ENCODE peak calls at places on chromosomes 4 and X, in five cellular contexts. One of them, this sample, is unnamed.

GRCh38 chrX:69197690-69198089 is 32.4 kb upstream of the PJA1 start:
- DNase-seq in cerebellar cortex: no peak
- DNase-seq in GM06990: no peak
- DNase-seq in NAMALWA: no peak
- DNase-seq in activated CD4-positive, alpha-beta T cell treated with anti-CD3 and anti-CD28 coated beads, Interleukin-2, amount 50 U/mL, for 1 hour: no peak
- DNase-seq in this sample: no peak

GRCh38 chrX:107559506-107559905 is 68.8 kb upstream of the PRPS1 start:
- DNase-seq in cerebellar cortex: no peak
- DNase-seq in GM06990: no peak
- DNase-seq in NAMALWA: no peak
- DNase-seq in activated CD4-positive, alpha-beta T cell treated with anti-CD3 and anti-CD28 coated beads, Interleukin-2, amount 50 U/mL, for 1 hour: no peak
- DNase-seq in this sample: no peak

GRCh38 chrX:476724-477075 is 90.0 kb upstream of the PPP2R3B start:
- DNase-seq in cerebellar cortex: no peak
- DNase-seq in GM06990: no peak
- DNase-seq in NAMALWA: no peak
- DNase-seq in activated CD4-positive, alpha-beta T cell treated with anti-CD3 and anti-CD28 coated beads, Interleukin-2, amount 50 U/mL, for 1 hour: no peak
- DNase-seq in this sample: no peak

GRCh38 chrX:105837227-105837626 is 14.9 kb downstream of the NRK start:
- DNase-seq in cerebellar cortex: peak
- DNase-seq in GM06990: no peak
- DNase-seq in NAMALWA: no peak
- DNase-seq in activated CD4-positive, alpha-beta T cell treated with anti-CD3 and anti-CD28 coated beads, Interleukin-2, amount 50 U/mL, for 1 hour: no peak
- DNase-seq in this sample: peak

GRCh38 chr4:80694178-80694577 is 336.3 kb upstream of the BMP3 start:
- DNase-seq in cerebellar cortex: no peak
- DNase-seq in GM06990: no peak
- DNase-seq in NAMALWA: no peak
- DNase-seq in activated CD4-positive, alpha-beta T cell treated with anti-CD3 and anti-CD28 coated beads, Interleukin-2, amount 50 U/mL, for 1 hour: no peak
- DNase-seq in this sample: no peak

GRCh38 chrX:100645106-100645505 is 1.1 kb downstream of the SRPX2 start:
- DNase-seq in cerebellar cortex: no peak
- DNase-seq in GM06990: no peak
- DNase-seq in NAMALWA: no peak
- DNase-seq in activated CD4-positive, alpha-beta T cell treated with anti-CD3 and anti-CD28 coated beads, Interleukin-2, amount 50 U/mL, for 1 hour: no peak
- DNase-seq in this sample: peak

GRCh38 chrX:129472116-129472515 is 51.2 kb downstream of the SMARCA1 start:
- DNase-seq in cerebellar cortex: no peak
- DNase-seq in GM06990: no peak
- DNase-seq in NAMALWA: no peak
- DNase-seq in activated CD4-positive, alpha-beta T cell treated with anti-CD3 and anti-CD28 coated beads, Interleukin-2, amount 50 U/mL, for 1 hour: no peak
- DNase-seq in this sample: no peak

GRCh38 chrX:16573781-16574180 is 76.2 kb upstream of the S100G start:
- DNase-seq in cerebellar cortex: no peak
- DNase-seq in GM06990: no peak
- DNase-seq in NAMALWA: no peak
- DNase-seq in activated CD4-positive, alpha-beta T cell treated with anti-CD3 and anti-CD28 coated beads, Interleukin-2, amount 50 U/mL, for 1 hour: no peak
- DNase-seq in this sample: no peak

GRCh38 chrX:153620576-153620975 is 21.6 kb upstream of the CCNQ start:
- DNase-seq in cerebellar cortex: no peak
- DNase-seq in GM06990: no peak
- DNase-seq in NAMALWA: no peak
- DNase-seq in activated CD4-positive, alpha-beta T cell treated with anti-CD3 and anti-CD28 coated beads, Interleukin-2, amount 50 U/mL, for 1 hour: no peak
- DNase-seq in this sample: no peak

GRCh38 chrX:17706676-17707075 is 30.6 kb upstream of the SCML1 start:
- DNase-seq in cerebellar cortex: no peak
- DNase-seq in GM06990: no peak
- DNase-seq in NAMALWA: no peak
- DNase-seq in activated CD4-positive, alpha-beta T cell treated with anti-CD3 and anti-CD28 coated beads, Interleukin-2, amount 50 U/mL, for 1 hour: no peak
- DNase-seq in this sample: no peak

GRCh38 chr4:127732623-127733199 is 2.5 kb downstream of the SLC25A31 start:
- DNase-seq in cerebellar cortex: peak
- DNase-seq in GM06990: peak
- DNase-seq in NAMALWA: peak
- DNase-seq in activated CD4-positive, alpha-beta T cell treated with anti-CD3 and anti-CD28 coated beads, Interleukin-2, amount 50 U/mL, for 1 hour: no peak
- DNase-seq in this sample: peak

GRCh38 chr4:138405934-138406567 is 163.9 kb upstream of the SLC7A11 start:
- DNase-seq in cerebellar cortex: no peak
- DNase-seq in GM06990: peak
- DNase-seq in NAMALWA: peak
- DNase-seq in activated CD4-positive, alpha-beta T cell treated with anti-CD3 and anti-CD28 coated beads, Interleukin-2, amount 50 U/mL, for 1 hour: no peak
- DNase-seq in this sample: no peak

GRCh38 chr4:147943159-147943638 is 211.3 kb downstream of the ARHGAP10 start:
- DNase-seq in cerebellar cortex: no peak
- DNase-seq in GM06990: peak
- DNase-seq in NAMALWA: no peak
- DNase-seq in activated CD4-positive, alpha-beta T cell treated with anti-CD3 and anti-CD28 coated beads, Interleukin-2, amount 50 U/mL, for 1 hour: no peak
- DNase-seq in this sample: no peak

GRCh38 chr4:54054501-54054900 is 9.9 kb downstream of the CHIC2 start:
- DNase-seq in cerebellar cortex: no peak
- DNase-seq in GM06990: no peak
- DNase-seq in NAMALWA: no peak
- DNase-seq in activated CD4-positive, alpha-beta T cell treated with anti-CD3 and anti-CD28 coated beads, Interleukin-2, amount 50 U/mL, for 1 hour: no peak
- DNase-seq in this sample: no peak

GRCh38 chrX:10608099-10608498 is 12.3 kb downstream of the MID1 start:
- DNase-seq in cerebellar cortex: no peak
- DNase-seq in GM06990: no peak
- DNase-seq in NAMALWA: no peak
- DNase-seq in activated CD4-positive, alpha-beta T cell treated with anti-CD3 and anti-CD28 coated beads, Interleukin-2, amount 50 U/mL, for 1 hour: no peak
- DNase-seq in this sample: no peak

GRCh38 chrX:115642304-115642703 is 81.3 kb downstream of the PLS3 start:
- DNase-seq in cerebellar cortex: peak
- DNase-seq in GM06990: no peak
- DNase-seq in NAMALWA: no peak
- DNase-seq in activated CD4-positive, alpha-beta T cell treated with anti-CD3 and anti-CD28 coated beads, Interleukin-2, amount 50 U/mL, for 1 hour: no peak
- DNase-seq in this sample: no peak

GRCh38 chr4:149409186-149410056 is 406.2 kb downstream of the IQCM start:
- DNase-seq in cerebellar cortex: peak
- DNase-seq in GM06990: no peak
- DNase-seq in NAMALWA: no peak
- DNase-seq in activated CD4-positive, alpha-beta T cell treated with anti-CD3 and anti-CD28 coated beads, Interleukin-2, amount 50 U/mL, for 1 hour: no peak
- DNase-seq in this sample: peak

GRCh38 chrX:49186125-49187027 is at the start of gene PRICKLE3:
- DNase-seq in cerebellar cortex: peak
- DNase-seq in GM06990: peak
- DNase-seq in NAMALWA: peak
- DNase-seq in activated CD4-positive, alpha-beta T cell treated with anti-CD3 and anti-CD28 coated beads, Interleukin-2, amount 50 U/mL, for 1 hour: peak
- DNase-seq in this sample: no peak

GRCh38 chr4:167613381-167613780 is 379.1 kb upstream of the SPOCK3 start:
- DNase-seq in cerebellar cortex: no peak
- DNase-seq in GM06990: no peak
- DNase-seq in NAMALWA: no peak
- DNase-seq in activated CD4-positive, alpha-beta T cell treated with anti-CD3 and anti-CD28 coated beads, Interleukin-2, amount 50 U/mL, for 1 hour: no peak
- DNase-seq in this sample: no peak

GRCh38 chr4:3880595-3881120 is 114.5 kb downstream of the ADRA2C start:
- DNase-seq in cerebellar cortex: peak
- DNase-seq in GM06990: peak
- DNase-seq in NAMALWA: peak
- DNase-seq in activated CD4-positive, alpha-beta T cell treated with anti-CD3 and anti-CD28 coated beads, Interleukin-2, amount 50 U/mL, for 1 hour: peak
- DNase-seq in this sample: peak

GRCh38 chr4:25859429-25860148 is 3.2 kb downstream of the SEL1L3 start:
- DNase-seq in cerebellar cortex: peak
- DNase-seq in GM06990: no peak
- DNase-seq in NAMALWA: peak
- DNase-seq in activated CD4-positive, alpha-beta T cell treated with anti-CD3 and anti-CD28 coated beads, Interleukin-2, amount 50 U/mL, for 1 hour: peak
- DNase-seq in this sample: peak

GRCh38 chrX:153469811-153470410 is 465 bp downstream of the HAUS7 start:
- DNase-seq in cerebellar cortex: peak
- DNase-seq in GM06990: no peak
- DNase-seq in NAMALWA: peak
- DNase-seq in activated CD4-positive, alpha-beta T cell treated with anti-CD3 and anti-CD28 coated beads, Interleukin-2, amount 50 U/mL, for 1 hour: no peak
- DNase-seq in this sample: no peak

GRCh38 chrX:136423724-136424123 is 64.0 kb upstream of the BRS3 start:
- DNase-seq in cerebellar cortex: no peak
- DNase-seq in GM06990: no peak
- DNase-seq in NAMALWA: no peak
- DNase-seq in activated CD4-positive, alpha-beta T cell treated with anti-CD3 and anti-CD28 coated beads, Interleukin-2, amount 50 U/mL, for 1 hour: no peak
- DNase-seq in this sample: no peak

GRCh38 chrX:9678215-9678980 is 87.2 kb downstream of the GPR143 start:
- DNase-seq in cerebellar cortex: no peak
- DNase-seq in GM06990: no peak
- DNase-seq in NAMALWA: no peak
- DNase-seq in activated CD4-positive, alpha-beta T cell treated with anti-CD3 and anti-CD28 coated beads, Interleukin-2, amount 50 U/mL, for 1 hour: no peak
- DNase-seq in this sample: no peak

GRCh38 chr4:173370130-173370476 is 651 bp upstream of the SAP30 start:
- DNase-seq in cerebellar cortex: no peak
- DNase-seq in GM06990: no peak
- DNase-seq in NAMALWA: no peak
- DNase-seq in activated CD4-positive, alpha-beta T cell treated with anti-CD3 and anti-CD28 coated beads, Interleukin-2, amount 50 U/mL, for 1 hour: peak
- DNase-seq in this sample: no peak

GRCh38 chr4:80253510-80253909 is 13.0 kb upstream of the FGF5 start:
- DNase-seq in cerebellar cortex: no peak
- DNase-seq in GM06990: no peak
- DNase-seq in NAMALWA: no peak
- DNase-seq in activated CD4-positive, alpha-beta T cell treated with anti-CD3 and anti-CD28 coated beads, Interleukin-2, amount 50 U/mL, for 1 hour: no peak
- DNase-seq in this sample: no peak